ENCODE peak calls at places on chromosomes 11 and 22, in five cellular contexts. G is psoas muscle, Q is progenitor cell of endocrine pancreas, F is pancreas, J is colonic mucosa. T is an unnamed sample.

GRCh38 chr11:46560300-46561025 is 33.4 kb downstream of the AMBRA1 start:
- DNase-seq in F (no peak), J (peak; percentile 53), G (no peak), Q (no peak), T (no peak)

GRCh38 chr11:105144887-105145286 is 5.3 kb upstream of the CARD18 start:
- DNase-seq in F (no peak), J (no peak), G (no peak), Q (no peak), T (no peak)

GRCh38 chr22:42432818-42433217 is 615 bp upstream of the NFAM1 start:
- DNase-seq in F (no peak), G (no peak), J (no peak), Q (no peak), T (no peak)

GRCh38 chr22:50620861-50621490 is 7.0 kb downstream of the ARSA start:
- DNase-seq in Q (no peak), F (peak; percentile 32), J (peak; percentile 46), G (no peak), T (peak; percentile 57)

GRCh38 chr22:50304528-50305392 is 2.7 kb downstream of the PLXNB2 start:
- DNase-seq in G (no peak), F (peak; percentile 82), Q (no peak), J (peak; percentile 77), T (no peak)

GRCh38 chr11:128835741-128836410 is 31.2 kb downstream of the KCNJ1 start:
- DNase-seq in J (no peak), G (no peak), Q (no peak), F (no peak), T (peak; percentile 77)

GRCh38 chr22:32644252-32645100 is 157.0 kb upstream of the TIMP3 start:
- DNase-seq in Q (no peak), G (peak; percentile 57), F (no peak), J (peak; percentile 30), T (peak; percentile 76)

GRCh38 chr11:114367244-114367957 is 32.9 kb downstream of the C11orf71 start:
- DNase-seq in Q (no peak), J (no peak), F (no peak), G (no peak), T (no peak)

GRCh38 chr22:17120281-17120680 is 879 bp downstream of the TMEM121B start:
- DNase-seq in F (peak; percentile 90), J (no peak), Q (peak; percentile 88), G (peak; percentile 68), T (peak; percentile 77)

GRCh38 chr11:103091441-103091809 is 535 bp downstream of the DCUN1D5 start:
- DNase-seq in F (peak; percentile 73), Q (peak; percentile 24), J (peak; percentile 56), G (peak; percentile 20), T (peak; percentile 24)

GRCh38 chr22:24486501-24486921 is 8.6 kb upstream of the UPB1 start:
- DNase-seq in G (no peak), F (no peak), Q (no peak), J (no peak), T (no peak)

GRCh38 chr11:1263036-1263435 is 40.2 kb downstream of the MUC5B start:
- DNase-seq in J (peak; percentile 50), G (no peak), F (no peak), Q (no peak), T (no peak)

GRCh38 chr22:17257578-17257977 is 38.3 kb upstream of the ADA2 start:
- DNase-seq in F (no peak), J (no peak), Q (no peak), G (no peak), T (no peak)

GRCh38 chr11:70501933-70502540 is 103.7 kb downstream of the CTTN start:
- DNase-seq in F (peak; percentile 47), J (no peak), Q (no peak), G (no peak), T (no peak)

GRCh38 chr11:2590951-2591754 is 108.6 kb downstream of the KCNQ1OT1 start:
- DNase-seq in F (no peak), Q (peak; percentile 14), G (peak; percentile 5), J (no peak), T (peak; percentile 4)

GRCh38 chr11:64234840-64235379 is 526 bp downstream of the VEGFB start:
- DNase-seq in Q (no peak), G (peak; percentile 68), J (peak; percentile 78), F (peak; percentile 87), T (peak; percentile 59)
- TF ChIP-seq CTCF in Q (peak; percentile 33), G (no peak), J (no peak), F (no peak), T (no peak)

GRCh38 chr11:132253469-132254264 is 883.3 kb downstream of the NTM start:
- DNase-seq in Q (no peak), J (no peak), F (no peak), G (no peak), T (no peak)
- TF ChIP-seq CTCF in Q (no peak), J (no peak), F (no peak), G (no peak), T (no peak)

GRCh38 chr11:116582621-116583020 is 190.2 kb downstream of the BUD13 start:
- DNase-seq in F (no peak), J (no peak), Q (no peak), G (no peak), T (no peak)
- TF ChIP-seq CTCF in F (no peak), J (no peak), Q (no peak), G (no peak), T (no peak)

GRCh38 chr11:30586251-30587144 is at the start of gene MPPED2:
- DNase-seq in Q (peak; percentile 68), G (peak; percentile 47), F (peak; percentile 85), J (peak; percentile 19), T (peak; percentile 59)
- TF ChIP-seq CTCF in Q (peak; percentile 65), G (peak; percentile 52), F (peak; percentile 42), J (peak; percentile 26), T (peak; percentile 57)

DNA sequence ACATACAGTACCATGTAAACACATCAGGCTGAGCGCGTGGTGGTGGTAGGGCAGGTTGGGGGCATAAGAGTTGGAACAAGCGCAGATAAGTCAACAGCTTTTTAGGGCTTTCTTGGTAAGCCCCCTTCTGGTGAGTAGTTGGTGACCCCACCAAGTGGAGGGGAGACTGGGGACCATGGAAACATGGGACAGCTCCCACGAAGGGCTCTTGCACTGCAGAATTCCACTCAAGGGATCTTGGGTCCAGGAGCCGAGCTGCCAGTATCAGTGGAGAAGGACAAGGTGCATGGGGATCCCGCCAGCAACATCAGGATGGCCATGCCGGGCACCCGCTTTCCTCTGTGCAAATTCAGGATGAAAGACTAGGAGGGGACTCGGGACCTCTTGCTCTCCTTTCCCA is 6.2 kb upstream of the APOA1 start:
- DNase-seq in Q (no peak), J (no peak), G (no peak), F (no peak), T (no peak)
- TF ChIP-seq CTCF in Q (no peak), J (no peak), G (no peak), F (no peak), T (no peak)

DNA sequence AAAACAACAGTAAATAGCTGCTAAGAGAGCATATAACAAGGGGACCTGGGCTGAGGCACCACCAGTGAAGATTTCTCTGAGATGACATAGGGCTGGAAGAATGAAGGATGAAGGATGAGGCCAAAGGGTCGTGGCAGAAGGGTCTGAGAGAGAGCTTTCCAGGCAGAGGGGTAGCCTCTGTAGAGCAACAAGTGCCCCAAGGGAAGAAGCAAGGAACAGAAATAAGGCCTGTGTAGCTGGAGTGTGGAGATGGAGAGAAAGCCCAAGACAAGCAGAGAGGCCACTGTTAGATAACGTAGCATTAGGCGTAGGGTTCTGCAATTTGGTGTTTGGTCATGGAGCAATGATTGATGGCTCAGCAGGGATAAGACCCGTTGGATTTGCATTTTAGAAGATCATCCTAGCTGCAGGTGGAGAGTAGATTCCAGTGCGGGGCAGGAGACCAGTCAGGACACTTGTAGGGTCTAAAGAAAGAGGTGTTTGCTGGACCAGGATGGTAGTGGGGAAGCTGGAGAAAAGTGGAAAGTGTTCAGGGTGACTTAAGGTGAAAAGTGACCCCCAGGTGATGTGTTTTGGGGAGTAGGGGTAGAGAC is 47.6 kb downstream of the EXPH5 start:
- DNase-seq in G (no peak), F (no peak), J (no peak), Q (no peak), T (no peak)
- TF ChIP-seq CTCF in G (no peak), F (no peak), J (no peak), Q (no peak), T (no peak)

T was measured in heart left ventricle.